ENCODE peak calls at places on chromosomes 3 and 15, in eight cellular contexts. S is spleen, T is H1, C is HCT116, H is GM23338, I is SK-N-SH, M is upper lobe of left lung, L is stomach. V is an unnamed sample. For H3K4me1, the result is how much of the 10 kb centered on the place peaks cover.

GRCh38 chr3:41503998-41504623 is 304.8 kb downstream of the CTNNB1 start:
- DNase-seq in S (no peak), T (no peak), C (no peak), H (no peak), I (no peak), M (no peak), L (no peak), V (no peak)

GRCh38 chr3:63067999-63068645 is 192.9 kb upstream of the CADPS start:
- DNase-seq in S (no peak), T (no peak), C (no peak), H (peak), I (no peak), M (no peak), L (no peak), V (no peak)

GRCh38 chr3:127088511-127089430 is 104.2 kb upstream of the PRR23E start:
- DNase-seq in S (peak), T (no peak), C (no peak), H (no peak), I (peak), M (peak), L (no peak), V (no peak)

GRCh38 chr3:151256761-151257160 is 21.6 kb downstream of the P2RY14 start:
- DNase-seq in S (no peak), T (no peak), C (no peak), H (no peak), I (no peak), M (no peak), L (no peak), V (no peak)

GRCh38 chr3:165081183-165081582 is 2.9 kb upstream of the SI start:
- DNase-seq in S (no peak), T (no peak), C (no peak), H (no peak), I (no peak), M (no peak), L (no peak), V (no peak)

GRCh38 chr3:29757054-29757777 is 476.3 kb downstream of the RBMS3 start:
- DNase-seq in S (no peak), T (no peak), C (no peak), H (no peak), I (no peak), M (no peak), L (peak), V (no peak)

GRCh38 chr3:24505678-24506560 is 11.3 kb upstream of the THRB start:
- DNase-seq in S (no peak), T (no peak), C (no peak), H (no peak), I (no peak), M (no peak), L (no peak), V (no peak)

GRCh38 chr15:68271854-68272471 is 5.6 kb upstream of the FEM1B start:
- DNase-seq in S (no peak), T (no peak), C (peak), H (peak), I (peak), M (peak), L (no peak), V (peak)

GRCh38 chr3:47964740-47965139 is 51.5 kb downstream of the MAP4 start:
- DNase-seq in S (no peak), T (no peak), C (no peak), H (no peak), I (no peak), M (no peak), L (no peak), V (no peak)

GRCh38 chr3:20197775-20198174 is 11.8 kb upstream of the SGO1 start:
- DNase-seq in S (no peak), T (no peak), C (peak), H (no peak), I (no peak), M (no peak), L (no peak), V (no peak)

DNA sequence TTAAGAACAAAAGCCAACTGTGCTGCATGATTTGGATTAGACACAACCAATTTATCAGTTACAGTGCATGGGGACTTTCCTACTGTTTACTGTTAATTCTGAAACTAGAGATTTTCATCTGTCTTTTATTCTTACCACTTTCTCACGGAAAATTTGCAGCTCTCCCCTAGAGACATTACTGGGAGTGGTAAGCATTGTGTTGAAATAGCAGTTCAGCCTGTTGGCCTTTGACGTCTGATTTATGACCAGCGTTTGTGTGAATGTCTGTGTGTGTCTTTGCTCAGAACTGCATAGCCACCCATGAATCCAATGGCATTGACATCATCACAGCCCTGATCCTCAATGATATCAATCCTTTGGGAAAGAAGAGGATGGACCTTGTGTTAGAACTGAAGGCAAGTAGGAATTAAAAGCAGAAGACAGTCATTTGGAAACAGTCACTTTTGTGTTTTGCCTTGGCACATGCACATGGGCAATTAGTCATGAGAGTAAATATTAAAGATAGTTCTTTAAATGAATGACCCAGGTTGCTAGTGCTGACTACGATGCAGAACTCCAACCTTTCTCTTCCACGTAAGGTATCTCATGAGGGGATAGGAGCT is 202.2 kb upstream of the BHLHE40 start:
- DNase-seq in S (no peak), T (no peak), C (no peak), H (no peak), I (no peak), M (no peak), L (no peak), V (no peak)
- TF ChIP-seq POLR2AphosphoS5 in S (no peak), T (no peak), C (no peak), H (no peak), I (no peak), M (no peak), L (no peak), V (peak)

GRCh38 chr3:39284457-39284881 is 4.6 kb upstream of the CX3CR1 start:
- DNase-seq in S (no peak), T (no peak), C (no peak), H (no peak), I (no peak), M (no peak), L (no peak), V (no peak)
- H3K4me1 ChIP-seq in S (under half), T (under half), C (under half), H (under half), I (under half), M (under half), L (under half), V (under half)

GRCh38 chr15:49858076-49858475 is 237.2 kb downstream of the DTWD1 start:
- DNase-seq in S (no peak), T (no peak), C (no peak), H (no peak), I (no peak), M (no peak), L (no peak), V (no peak)

GRCh38 chr15:49860101-49860500 is 239.3 kb downstream of the DTWD1 start:
- DNase-seq in S (no peak), T (no peak), C (no peak), H (no peak), I (no peak), M (no peak), L (no peak), V (no peak)

GRCh38 chr15:49852756-49853155 is 231.9 kb downstream of the DTWD1 start:
- DNase-seq in S (no peak), T (no peak), C (no peak), H (no peak), I (no peak), M (no peak), L (no peak), V (no peak)

GRCh38 chr15:49855917-49856637 is 235.2 kb downstream of the DTWD1 start:
- DNase-seq in S (no peak), T (no peak), C (no peak), H (no peak), I (no peak), M (no peak), L (no peak), V (no peak)
- TF ChIP-seq POLR2AphosphoS5 in S (no peak), T (no peak), C (no peak), H (no peak), I (no peak), M (peak), L (peak), V (peak)

GRCh38 chr3:57053122-57053521 is 7.3 kb upstream of the SPATA12 start:
- DNase-seq in S (no peak), T (no peak), C (no peak), H (no peak), I (no peak), M (no peak), L (no peak), V (no peak)

GRCh38 chr3:57052662-57053061 is 7.8 kb upstream of the SPATA12 start:
- DNase-seq in S (no peak), T (no peak), C (no peak), H (no peak), I (no peak), M (no peak), L (no peak), V (no peak)

GRCh38 chr3:57048052-57048671 is 12.3 kb upstream of the SPATA12 start:
- DNase-seq in S (peak), T (no peak), C (no peak), H (no peak), I (no peak), M (no peak), L (no peak), V (peak)

GRCh38 chr3:57046120-57046519 is 14.3 kb upstream of the SPATA12 start:
- DNase-seq in S (no peak), T (no peak), C (no peak), H (no peak), I (no peak), M (no peak), L (no peak), V (no peak)

GRCh38 chr3:57048728-57049127 is 11.7 kb upstream of the SPATA12 start:
- DNase-seq in S (peak), T (no peak), C (no peak), H (no peak), I (no peak), M (no peak), L (no peak), V (no peak)
- H3K4me1 ChIP-seq in S (under half), T (under half), C (under half), H (under half), I (under half), M (under half), L (under half), V (under half)

DNA sequence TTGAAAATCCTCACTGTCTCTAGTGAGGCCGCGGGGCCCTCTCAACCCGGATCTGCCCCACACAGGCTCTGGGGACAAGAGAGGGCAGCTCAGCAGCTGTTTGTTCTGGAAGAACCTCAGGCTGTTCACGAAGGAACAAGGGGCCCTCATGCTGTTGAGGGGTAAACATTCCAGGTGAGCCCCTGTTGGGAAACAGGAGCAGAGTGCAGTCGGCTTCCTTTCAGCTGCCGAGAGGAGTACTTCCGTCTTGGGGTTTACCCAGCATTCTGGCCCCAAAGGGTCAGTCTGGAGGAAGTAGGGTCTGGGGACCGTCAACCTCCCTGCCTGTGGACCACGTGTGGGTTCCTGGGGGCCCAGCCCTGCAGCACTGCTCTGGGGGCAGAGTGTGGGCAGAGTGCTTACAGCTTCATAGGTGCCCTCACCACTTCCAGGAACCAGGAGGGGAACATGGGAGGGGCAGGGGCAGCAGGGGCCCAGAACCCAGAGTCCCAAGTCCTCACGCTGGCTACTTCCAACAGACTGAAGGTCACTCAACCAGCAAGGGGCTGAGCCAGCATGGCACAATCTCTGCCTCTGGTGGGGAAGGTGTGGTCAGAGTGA is 49.2 kb upstream of the CTSH start:
- DNase-seq in S (no peak), T (no peak), C (no peak), H (no peak), I (no peak), M (peak), L (no peak), V (no peak)
- TF ChIP-seq POLR2AphosphoS5 in S (no peak), T (no peak), C (no peak), H (no peak), I (no peak), M (no peak), L (no peak), V (no peak)

DNA sequence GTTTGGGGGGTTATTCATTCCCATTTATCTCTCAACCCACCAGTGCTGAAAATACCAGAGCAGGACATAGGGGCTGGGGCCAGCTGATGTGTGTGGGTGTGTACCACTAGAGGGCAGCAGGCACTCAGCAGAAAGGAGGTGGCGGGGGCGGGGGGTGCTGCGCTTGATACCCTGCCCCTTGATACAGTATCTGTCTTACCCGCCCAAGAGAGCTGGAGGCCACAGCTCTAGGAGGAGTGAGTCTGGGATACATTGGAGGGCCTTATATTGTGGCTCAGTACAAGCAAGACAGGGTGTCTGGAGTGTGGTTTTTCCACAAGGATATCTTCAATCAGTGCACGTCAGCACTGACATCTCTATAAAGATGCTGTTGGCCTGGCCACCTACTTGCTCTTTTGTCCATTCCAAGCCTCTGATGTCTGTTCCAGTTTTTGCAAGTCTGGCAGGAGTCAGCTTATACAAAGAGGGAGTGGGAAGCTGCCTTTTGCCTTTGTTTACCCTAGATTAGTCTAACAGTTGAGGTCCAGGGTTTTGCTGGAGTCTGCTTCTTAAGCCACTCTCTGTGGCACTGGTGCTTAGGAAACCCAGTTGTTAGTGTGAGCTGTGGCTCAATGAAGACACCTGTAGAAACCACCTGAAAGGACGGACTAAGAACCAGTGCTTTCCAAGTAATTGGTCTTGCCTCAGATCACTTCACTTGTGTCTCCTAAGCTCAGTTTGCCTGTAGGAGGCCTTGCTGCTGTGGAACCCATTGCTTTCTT is 1.5 kb upstream of the RBM15B start:
- DNase-seq in S (peak), T (no peak), C (no peak), H (peak), I (peak), M (peak), L (peak), V (peak)
- H3K4me1 ChIP-seq in S (half or more), T (under half), C (under half), H (under half), I (half or more), M (half or more), L (half or more), V (half or more)

DNA sequence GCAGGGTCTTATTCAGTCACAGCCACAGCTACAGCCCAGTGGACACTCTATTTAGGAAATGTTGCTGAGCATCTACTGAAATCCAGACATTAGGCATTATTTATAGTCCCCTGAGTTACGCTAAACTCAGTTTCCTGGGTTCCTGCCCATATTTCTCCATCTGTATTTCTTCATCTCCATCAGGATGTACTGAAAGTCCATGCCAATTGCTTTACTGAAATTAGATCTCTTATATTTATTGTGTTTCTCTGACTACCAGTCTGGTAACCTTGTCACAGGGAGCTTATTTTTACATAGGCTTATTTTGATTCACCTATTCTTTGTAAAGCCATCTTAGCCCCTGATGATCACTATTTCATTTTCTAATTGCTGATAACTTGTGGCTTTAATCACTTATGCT is 223.9 kb downstream of the TLE3 start:
- DNase-seq in S (no peak), T (no peak), C (no peak), H (no peak), I (no peak), M (no peak), L (no peak), V (no peak)
- TF ChIP-seq POLR2AphosphoS5 in S (no peak), T (no peak), C (no peak), H (no peak), I (no peak), M (no peak), L (no peak), V (no peak)